ENCODE peak calls at places on chromosomes 3 and 15, in seven cellular contexts. J is right atrium auricular region, Q is GM12878, P is fibroblast of lung, G is HAP-1, Y is testis, K is cardiac muscle cell. M is an unnamed sample.

GRCh38 chr15:69099976-69100375 is 60.5 kb upstream of the GLCE start:
- DNase-seq in J (no peak), Q (no peak), P (no peak), G (no peak), Y (no peak), K (no peak), M (no peak)

GRCh38 chr3:146498002-146498736 is 28.8 kb upstream of the PLSCR2 start:
- DNase-seq in J (no peak), Q (no peak), P (no peak), G (no peak), Y (no peak), K (no peak), M (no peak)

GRCh38 chr15:37083610-37084009 is 16.7 kb downstream of the MEIS2 start:
- DNase-seq in J (no peak), Q (no peak), P (peak; percentile 40), G (no peak), Y (no peak), K (no peak), M (no peak)

GRCh38 chr3:151100076-151100475 is 14.6 kb downstream of the MED12L start:
- DNase-seq in J (no peak), Q (no peak), P (no peak), G (no peak), Y (no peak), K (no peak), M (no peak)

GRCh38 chr15:51132384-51133139 is 37.9 kb upstream of the TNFAIP8L3 start:
- DNase-seq in J (peak; percentile 67), Q (no peak), P (peak; percentile 97), G (peak; percentile 63), Y (peak; percentile 77), K (peak; percentile 50), M (no peak)

GRCh38 chr3:71940523-71940922 is 155.6 kb upstream of the PROK2 start:
- DNase-seq in J (no peak), Q (no peak), P (no peak), G (no peak), Y (no peak), K (no peak), M (no peak)

GRCh38 chr3:36957862-36958686 is 13.2 kb upstream of the TRANK1 start:
- DNase-seq in J (no peak), Q (no peak), P (peak; percentile 75), G (no peak), Y (no peak), K (no peak), M (no peak)

GRCh38 chr15:101127503-101128076 is 124.3 kb downstream of the CHSY1 start:
- DNase-seq in J (peak; percentile 89), Q (peak; percentile 82), P (peak; percentile 98), G (peak; percentile 71), Y (peak; percentile 80), K (no peak), M (peak; percentile 68)

GRCh38 chr3:115325539-115325938 is 178.5 kb upstream of the ZBTB20 start:
- DNase-seq in J (no peak), Q (no peak), P (peak; percentile 61), G (peak; percentile 66), Y (peak; percentile 48), K (peak; percentile 89), M (no peak)

GRCh38 chr3:51975857-51976549 is 1.1 kb downstream of the ABHD14A start:
- DNase-seq in J (peak; percentile 80), Q (no peak), P (peak; percentile 73), G (peak; percentile 86), Y (peak; percentile 85), K (peak; percentile 76), M (peak; percentile 62)

GRCh38 chr3:127618891-127619290 is 10.1 kb upstream of the PODXL2 start:
- DNase-seq in J (no peak), Q (no peak), P (no peak), G (no peak), Y (no peak), K (no peak), M (no peak)

GRCh38 chr3:134308350-134308891 is 57.8 kb upstream of the RYK start:
- DNase-seq in J (peak; percentile 95), Q (peak; percentile 8), P (peak; percentile 82), G (peak; percentile 90), Y (peak; percentile 94), K (peak; percentile 88), M (peak; percentile 89)

GRCh38 chr3:158451405-158452045 is 119.5 kb upstream of the MLF1 start:
- DNase-seq in J (no peak), Q (no peak), P (no peak), G (no peak), Y (no peak), K (no peak), M (no peak)

GRCh38 chr15:98881526-98882517 is 125.8 kb downstream of the PGPEP1L start:
- DNase-seq in J (no peak), Q (no peak), P (peak; percentile 64), G (peak; percentile 32), Y (no peak), K (peak; percentile 48), M (no peak)

GRCh38 chr3:192156382-192156781 is 571.0 kb downstream of the FGF12 start:
- DNase-seq in J (no peak), Q (no peak), P (no peak), G (no peak), Y (no peak), K (no peak), M (no peak)
- H3K27me3 ChIP-seq in J (no peaks in the 10 kb centered on the region), Q (no peaks in the 10 kb centered on the region), P (no peaks in the 10 kb centered on the region), G (no peaks in the 10 kb centered on the region), Y (no peaks in the 10 kb centered on the region), K (no peaks in the 10 kb centered on the region), M (no peaks in the 10 kb centered on the region)

DNA sequence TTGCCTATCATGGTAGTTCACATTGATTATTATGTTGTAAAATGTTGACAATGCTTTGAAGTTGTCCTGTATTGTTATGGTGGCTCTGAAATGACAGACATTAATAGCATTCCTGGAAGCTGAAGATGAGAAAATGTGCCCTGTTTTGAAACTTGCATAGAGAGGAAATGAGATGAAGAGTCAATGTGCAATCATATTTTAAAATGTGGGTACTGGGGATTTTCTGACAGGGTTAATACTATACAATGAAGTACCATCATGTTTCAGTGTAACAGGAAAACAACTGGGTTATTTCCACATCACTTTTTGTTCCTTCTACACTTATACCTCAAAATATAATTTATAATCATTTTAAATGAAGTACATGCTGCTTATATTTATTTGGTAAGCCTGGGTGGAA is 2.9 kb downstream of the RBMS3 start:
- DNase-seq in J (no peak), Q (no peak), P (no peak), G (no peak), Y (no peak), K (no peak), M (no peak)
- H3K4me3 ChIP-seq in J (peak overlapping the region; percentile 62), Q (peak overlapping the region; percentile 79), P (peak overlapping the region; percentile 78), G (peak overlapping the region; percentile 41), Y (peak overlapping the region; percentile 57), K (peak overlapping the region; percentile 54), M (peak overlapping the region; percentile 50)

GRCh38 chr15:29799859-29800258 is 22.4 kb downstream of the TJP1 start:
- DNase-seq in J (no peak), Q (no peak), P (no peak), G (no peak), Y (no peak), K (no peak), M (no peak)

GRCh38 chr15:29805043-29805707 is 17.1 kb downstream of the TJP1 start:
- DNase-seq in J (no peak), Q (no peak), P (peak; percentile 78), G (no peak), Y (peak; percentile 78), K (no peak), M (no peak)

GRCh38 chr15:29800441-29801366 is 21.6 kb downstream of the TJP1 start:
- DNase-seq in J (no peak), Q (no peak), P (no peak), G (no peak), Y (no peak), K (no peak), M (no peak)

GRCh38 chr15:29805708-29806104 is 16.6 kb downstream of the TJP1 start:
- DNase-seq in J (no peak), Q (no peak), P (no peak), G (no peak), Y (no peak), K (no peak), M (no peak)

DNA sequence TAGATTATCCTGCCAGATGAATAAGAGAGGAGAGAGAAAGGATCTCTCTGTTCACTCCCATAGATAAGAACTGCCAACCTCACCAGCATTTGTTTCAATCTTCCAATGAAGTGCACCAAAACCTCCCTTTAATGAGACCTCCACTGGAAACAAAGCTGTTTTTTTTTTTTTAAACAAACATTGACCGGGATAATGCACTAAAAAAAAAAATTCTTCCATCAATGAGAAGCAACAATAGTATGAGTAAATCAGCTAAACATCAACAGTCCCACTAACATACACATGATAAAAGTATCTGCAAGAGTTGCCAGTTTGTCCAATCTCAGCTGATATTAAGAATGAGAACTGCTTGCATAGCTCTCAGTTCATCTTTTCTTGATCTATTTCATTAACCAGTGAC is 19.9 kb downstream of the TJP1 start:
- DNase-seq in J (no peak), Q (no peak), P (no peak), G (no peak), Y (no peak), K (no peak), M (no peak)
- H3K4me1 ChIP-seq in J (peaks cover 65% of the 10 kb centered on the region), Q (no peaks in the 10 kb centered on the region), P (peaks cover 15% of the 10 kb centered on the region), G (no peaks in the 10 kb centered on the region), Y (peaks cover 25% of the 10 kb centered on the region), K (peaks cover 46% of the 10 kb centered on the region), M (peaks cover 23% of the 10 kb centered on the region)

GRCh38 chr3:142950972-142951371 is 12.5 kb downstream of the PAQR9 start:
- DNase-seq in J (no peak), Q (no peak), P (no peak), G (no peak), Y (no peak), K (no peak), M (no peak)
- H3K27me3 ChIP-seq in J (no peaks in the 10 kb centered on the region), Q (peaks cover 2% of the 10 kb centered on the region), P (no peaks in the 10 kb centered on the region), G (peaks cover 5% of the 10 kb centered on the region), Y (no peaks in the 10 kb centered on the region), K (no peaks in the 10 kb centered on the region), M (no peaks in the 10 kb centered on the region)

GRCh38 chr3:65847947-65848346 is 190.8 kb downstream of the MAGI1 start:
- DNase-seq in J (no peak), Q (no peak), P (no peak), G (no peak), Y (no peak), K (no peak), M (no peak)

GRCh38 chr3:65846936-65847335 is 191.8 kb downstream of the MAGI1 start:
- DNase-seq in J (no peak), Q (no peak), P (no peak), G (no peak), Y (no peak), K (no peak), M (no peak)

GRCh38 chr3:65843732-65844131 is 195.0 kb downstream of the MAGI1 start:
- DNase-seq in J (no peak), Q (no peak), P (no peak), G (no peak), Y (no peak), K (no peak), M (no peak)

GRCh38 chr3:65844370-65844769 is 194.3 kb downstream of the MAGI1 start:
- DNase-seq in J (no peak), Q (no peak), P (no peak), G (no peak), Y (no peak), K (no peak), M (no peak)
- H3K4me3 ChIP-seq in J (no peak overlapping the region), Q (no peak overlapping the region), P (no peak overlapping the region), G (no peak overlapping the region), Y (no peak overlapping the region), K (no peak overlapping the region), M (no peak overlapping the region)

M was measured in stomach.